ENCODE peak calls at places on chromosomes 7 and 10, in nine cellular contexts. One of them, this sample, is unnamed.

GRCh38 chr10:72953687-72954086 is 919 bp downstream of the PLA2G12B start:
- DNase-seq in body of pancreas: no peak
- DNase-seq in IMR-90: no peak
- DNase-seq in lower lobe of right lung: no peak
- DNase-seq in GM23248: no peak
- DNase-seq in aorta: no peak
- DNase-seq in dorsolateral prefrontal cortex: peak; percentile 9
- DNase-seq in right cardiac atrium: peak; percentile 69
- DNase-seq in uterus: no peak
- DNase-seq in this sample: no peak

GRCh38 chr7:133705596-133705995 is 421.5 kb upstream of the LRGUK start:
- DNase-seq in body of pancreas: no peak
- DNase-seq in IMR-90: peak; percentile 86
- DNase-seq in lower lobe of right lung: no peak
- DNase-seq in GM23248: peak; percentile 84
- DNase-seq in aorta: no peak
- DNase-seq in dorsolateral prefrontal cortex: no peak
- DNase-seq in right cardiac atrium: no peak
- DNase-seq in uterus: no peak
- DNase-seq in this sample: peak; percentile 50

GRCh38 chr10:59894114-59894513 is 12.2 kb downstream of the CCDC6 start:
- DNase-seq in body of pancreas: peak; percentile 81
- DNase-seq in IMR-90: peak; percentile 93
- DNase-seq in lower lobe of right lung: peak; percentile 75
- DNase-seq in GM23248: peak; percentile 95
- DNase-seq in aorta: peak; percentile 83
- DNase-seq in dorsolateral prefrontal cortex: peak; percentile 87
- DNase-seq in right cardiac atrium: peak; percentile 68
- DNase-seq in uterus: peak; percentile 78
- DNase-seq in this sample: no peak

GRCh38 chr10:71957546-71958275 is 6.5 kb upstream of the CHST3 start:
- DNase-seq in body of pancreas: no peak
- DNase-seq in IMR-90: no peak
- DNase-seq in lower lobe of right lung: no peak
- DNase-seq in GM23248: peak; percentile 47
- DNase-seq in aorta: no peak
- DNase-seq in dorsolateral prefrontal cortex: no peak
- DNase-seq in right cardiac atrium: no peak
- DNase-seq in uterus: no peak
- DNase-seq in this sample: no peak

GRCh38 chr10:48634198-48634983 is 29.5 kb upstream of the ARHGAP22 start:
- DNase-seq in body of pancreas: peak; percentile 72
- DNase-seq in IMR-90: peak; percentile 69
- DNase-seq in lower lobe of right lung: peak; percentile 75
- DNase-seq in GM23248: peak; percentile 97
- DNase-seq in aorta: peak; percentile 85
- DNase-seq in dorsolateral prefrontal cortex: no peak
- DNase-seq in right cardiac atrium: peak; percentile 84
- DNase-seq in uterus: no peak
- DNase-seq in this sample: no peak

GRCh38 chr7:66308411-66308810 is 103.3 kb downstream of the TPST1 start:
- DNase-seq in body of pancreas: no peak
- DNase-seq in IMR-90: no peak
- DNase-seq in lower lobe of right lung: no peak
- DNase-seq in GM23248: no peak
- DNase-seq in aorta: no peak
- DNase-seq in dorsolateral prefrontal cortex: no peak
- DNase-seq in right cardiac atrium: no peak
- DNase-seq in uterus: no peak
- DNase-seq in this sample: peak; percentile 67

GRCh38 chr7:148609045-148609725 is 18.6 kb downstream of the C7orf33 start:
- DNase-seq in body of pancreas: no peak
- DNase-seq in IMR-90: peak; percentile 15
- DNase-seq in lower lobe of right lung: no peak
- DNase-seq in GM23248: no peak
- DNase-seq in aorta: no peak
- DNase-seq in dorsolateral prefrontal cortex: no peak
- DNase-seq in right cardiac atrium: no peak
- DNase-seq in uterus: no peak
- DNase-seq in this sample: no peak

GRCh38 chr7:76225379-76225778 is 23.7 kb downstream of the SRRM3 start:
- DNase-seq in body of pancreas: no peak
- DNase-seq in IMR-90: peak; percentile 23
- DNase-seq in lower lobe of right lung: no peak
- DNase-seq in GM23248: peak; percentile 43
- DNase-seq in aorta: no peak
- DNase-seq in dorsolateral prefrontal cortex: no peak
- DNase-seq in right cardiac atrium: peak; percentile 69
- DNase-seq in uterus: no peak
- DNase-seq in this sample: no peak

GRCh38 chr10:113309791-113310190 is 243.1 kb upstream of the HABP2 start:
- DNase-seq in body of pancreas: no peak
- DNase-seq in IMR-90: no peak
- DNase-seq in lower lobe of right lung: no peak
- DNase-seq in GM23248: no peak
- DNase-seq in aorta: no peak
- DNase-seq in dorsolateral prefrontal cortex: no peak
- DNase-seq in right cardiac atrium: no peak
- DNase-seq in uterus: no peak
- DNase-seq in this sample: no peak

GRCh38 chr7:47069385-47070076 is 512.4 kb downstream of the TNS3 start:
- DNase-seq in body of pancreas: no peak
- DNase-seq in IMR-90: no peak
- DNase-seq in lower lobe of right lung: no peak
- DNase-seq in GM23248: peak; percentile 20
- DNase-seq in aorta: no peak
- DNase-seq in dorsolateral prefrontal cortex: no peak
- DNase-seq in right cardiac atrium: peak; percentile 89
- DNase-seq in uterus: no peak
- DNase-seq in this sample: no peak

GRCh38 chr10:114879541-114880158 is 58.1 kb downstream of the FHIP2A start:
- DNase-seq in body of pancreas: peak; percentile 34
- DNase-seq in IMR-90: peak; percentile 16
- DNase-seq in lower lobe of right lung: no peak
- DNase-seq in GM23248: peak; percentile 49
- DNase-seq in aorta: no peak
- DNase-seq in dorsolateral prefrontal cortex: no peak
- DNase-seq in right cardiac atrium: no peak
- DNase-seq in uterus: no peak
- DNase-seq in this sample: peak; percentile 39

GRCh38 chr10:75857269-75857846 is 425.9 kb downstream of the LRMDA start:
- DNase-seq in body of pancreas: no peak
- DNase-seq in IMR-90: no peak
- DNase-seq in lower lobe of right lung: no peak
- DNase-seq in GM23248: no peak
- DNase-seq in aorta: no peak
- DNase-seq in dorsolateral prefrontal cortex: no peak
- DNase-seq in right cardiac atrium: no peak
- DNase-seq in uterus: no peak
- DNase-seq in this sample: no peak

GRCh38 chr10:75853085-75853484 is 421.7 kb downstream of the LRMDA start:
- DNase-seq in body of pancreas: no peak
- DNase-seq in IMR-90: no peak
- DNase-seq in lower lobe of right lung: no peak
- DNase-seq in GM23248: peak; percentile 17
- DNase-seq in aorta: no peak
- DNase-seq in dorsolateral prefrontal cortex: no peak
- DNase-seq in right cardiac atrium: no peak
- DNase-seq in uterus: no peak
- DNase-seq in this sample: no peak

GRCh38 chr10:75860009-75860408 is 428.6 kb downstream of the LRMDA start:
- DNase-seq in body of pancreas: peak; percentile 19
- DNase-seq in IMR-90: no peak
- DNase-seq in lower lobe of right lung: no peak
- DNase-seq in GM23248: no peak
- DNase-seq in aorta: no peak
- DNase-seq in dorsolateral prefrontal cortex: no peak
- DNase-seq in right cardiac atrium: no peak
- DNase-seq in uterus: peak; percentile 68
- DNase-seq in this sample: no peak

GRCh38 chr10:75857896-75858295 is 426.5 kb downstream of the LRMDA start:
- DNase-seq in body of pancreas: no peak
- DNase-seq in IMR-90: no peak
- DNase-seq in lower lobe of right lung: no peak
- DNase-seq in GM23248: no peak
- DNase-seq in aorta: no peak
- DNase-seq in dorsolateral prefrontal cortex: no peak
- DNase-seq in right cardiac atrium: no peak
- DNase-seq in uterus: no peak
- DNase-seq in this sample: no peak

GRCh38 chr10:75858357-75858756 is 426.9 kb downstream of the LRMDA start:
- DNase-seq in body of pancreas: no peak
- DNase-seq in IMR-90: no peak
- DNase-seq in lower lobe of right lung: no peak
- DNase-seq in GM23248: no peak
- DNase-seq in aorta: no peak
- DNase-seq in dorsolateral prefrontal cortex: no peak
- DNase-seq in right cardiac atrium: no peak
- DNase-seq in uterus: no peak
- DNase-seq in this sample: no peak
- H3K27me3 ChIP-seq in body of pancreas: no peaks in the 10 kb centered on the region
- H3K27me3 ChIP-seq in IMR-90: no peaks in the 10 kb centered on the region
- H3K27me3 ChIP-seq in lower lobe of right lung: no peaks in the 10 kb centered on the region
- H3K27me3 ChIP-seq in GM23248: no peaks in the 10 kb centered on the region
- H3K27me3 ChIP-seq in aorta: no peaks in the 10 kb centered on the region
- H3K27me3 ChIP-seq in dorsolateral prefrontal cortex: no peaks in the 10 kb centered on the region
- H3K27me3 ChIP-seq in right cardiac atrium: no peaks in the 10 kb centered on the region
- H3K27me3 ChIP-seq in uterus: no peaks in the 10 kb centered on the region
- H3K27me3 ChIP-seq in this sample: no peaks in the 10 kb centered on the region

GRCh38 chr10:102735065-102735562 is 8.6 kb upstream of the WBP1L start:
- DNase-seq in body of pancreas: peak; percentile 48
- DNase-seq in IMR-90: no peak
- DNase-seq in lower lobe of right lung: no peak
- DNase-seq in GM23248: peak; percentile 26
- DNase-seq in aorta: peak; percentile 80
- DNase-seq in dorsolateral prefrontal cortex: no peak
- DNase-seq in right cardiac atrium: peak; percentile 76
- DNase-seq in uterus: peak; percentile 73
- DNase-seq in this sample: no peak
- H3K27ac ChIP-seq in body of pancreas: no peak overlapping the region
- H3K27ac ChIP-seq in IMR-90: no peak overlapping the region
- H3K27ac ChIP-seq in lower lobe of right lung: no peak overlapping the region
- H3K27ac ChIP-seq in GM23248: no peak overlapping the region
- H3K27ac ChIP-seq in aorta: no peak overlapping the region
- H3K27ac ChIP-seq in dorsolateral prefrontal cortex: no peak overlapping the region
- H3K27ac ChIP-seq in right cardiac atrium: no peak overlapping the region
- H3K27ac ChIP-seq in uterus: peak overlapping the region; percentile 62
- H3K27ac ChIP-seq in this sample: no peak overlapping the region

DNA sequence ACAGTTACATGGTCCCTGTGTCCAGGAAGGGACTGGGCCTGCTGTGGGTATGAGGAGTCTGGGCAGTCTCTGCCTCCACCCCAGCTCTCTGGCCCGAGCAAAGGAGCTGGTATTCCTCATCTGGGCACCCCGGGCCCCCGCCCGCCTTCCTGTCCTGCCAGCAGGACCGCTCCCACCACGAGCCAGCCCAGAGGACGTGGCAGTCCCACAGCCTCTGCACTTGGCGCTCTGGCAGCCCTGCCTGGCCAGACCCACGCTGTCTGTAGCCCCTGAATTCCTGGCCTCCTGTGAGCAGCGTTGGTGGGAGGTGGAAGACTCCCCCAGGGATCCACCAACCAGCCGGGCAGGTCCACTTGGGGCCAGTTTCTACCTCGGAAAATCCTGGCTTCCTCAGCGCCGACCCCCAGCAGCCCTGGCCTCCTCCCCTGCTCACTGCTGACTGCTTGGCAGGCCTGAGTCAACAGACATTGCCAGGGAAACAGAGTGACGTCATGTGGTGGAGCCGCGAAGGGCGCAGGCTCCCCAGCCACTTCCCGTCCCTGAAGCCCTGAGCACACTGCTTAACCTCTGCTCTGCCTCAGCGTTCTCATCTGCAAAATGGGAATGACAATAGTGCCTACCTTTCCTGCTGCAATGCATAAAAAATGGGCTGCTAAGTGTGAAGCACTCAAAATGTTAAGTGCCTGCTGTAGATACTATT is 21.6 kb upstream of the LIMK1 start:
- DNase-seq in body of pancreas: peak; percentile 96
- DNase-seq in IMR-90: peak; percentile 91
- DNase-seq in lower lobe of right lung: peak; percentile 90
- DNase-seq in GM23248: peak; percentile 97
- DNase-seq in aorta: peak; percentile 94
- DNase-seq in dorsolateral prefrontal cortex: peak; percentile 44
- DNase-seq in right cardiac atrium: peak; percentile 92
- DNase-seq in uterus: peak; percentile 87
- DNase-seq in this sample: peak; percentile 91
- H3K4me3 ChIP-seq in body of pancreas: no peak overlapping the region
- H3K4me3 ChIP-seq in IMR-90: no peak overlapping the region
- H3K4me3 ChIP-seq in lower lobe of right lung: peak overlapping the region; percentile 39
- H3K4me3 ChIP-seq in GM23248: peak overlapping the region; percentile 72
- H3K4me3 ChIP-seq in aorta: no peak overlapping the region
- H3K4me3 ChIP-seq in dorsolateral prefrontal cortex: no peak overlapping the region
- H3K4me3 ChIP-seq in right cardiac atrium: no peak overlapping the region
- H3K4me3 ChIP-seq in uterus: no peak overlapping the region
- H3K4me3 ChIP-seq in this sample: peak overlapping the region; percentile 26

GRCh38 chr7:159008055-159008405 is 136.6 kb downstream of the VIPR2 start:
- DNase-seq in body of pancreas: no peak
- DNase-seq in IMR-90: no peak
- DNase-seq in lower lobe of right lung: no peak
- DNase-seq in GM23248: no peak
- DNase-seq in aorta: no peak
- DNase-seq in dorsolateral prefrontal cortex: no peak
- DNase-seq in right cardiac atrium: peak; percentile 45
- DNase-seq in uterus: no peak
- DNase-seq in this sample: no peak
- H3K27me3 ChIP-seq in body of pancreas: no peaks in the 10 kb centered on the region
- H3K27me3 ChIP-seq in IMR-90: no peaks in the 10 kb centered on the region
- H3K27me3 ChIP-seq in lower lobe of right lung: no peaks in the 10 kb centered on the region
- H3K27me3 ChIP-seq in GM23248: no peaks in the 10 kb centered on the region
- H3K27me3 ChIP-seq in aorta: no peaks in the 10 kb centered on the region
- H3K27me3 ChIP-seq in dorsolateral prefrontal cortex: no peaks in the 10 kb centered on the region
- H3K27me3 ChIP-seq in right cardiac atrium: no peaks in the 10 kb centered on the region
- H3K27me3 ChIP-seq in uterus: no peaks in the 10 kb centered on the region
- H3K27me3 ChIP-seq in this sample: no peaks in the 10 kb centered on the region

GRCh38 chr10:34748767-34749166 is 66.3 kb downstream of the PARD3 start:
- DNase-seq in body of pancreas: no peak
- DNase-seq in IMR-90: no peak
- DNase-seq in lower lobe of right lung: no peak
- DNase-seq in GM23248: no peak
- DNase-seq in aorta: no peak
- DNase-seq in dorsolateral prefrontal cortex: no peak
- DNase-seq in right cardiac atrium: no peak
- DNase-seq in uterus: no peak
- DNase-seq in this sample: no peak
- H3K27ac ChIP-seq in body of pancreas: no peak overlapping the region
- H3K27ac ChIP-seq in IMR-90: no peak overlapping the region
- H3K27ac ChIP-seq in lower lobe of right lung: no peak overlapping the region
- H3K27ac ChIP-seq in GM23248: no peak overlapping the region
- H3K27ac ChIP-seq in aorta: no peak overlapping the region
- H3K27ac ChIP-seq in dorsolateral prefrontal cortex: no peak overlapping the region
- H3K27ac ChIP-seq in right cardiac atrium: no peak overlapping the region
- H3K27ac ChIP-seq in uterus: no peak overlapping the region
- H3K27ac ChIP-seq in this sample: no peak overlapping the region

This sample was measured in SJSA1.